ENCODE peak calls at places on chromosomes 4 and X, in seven cellular contexts. U is heart left ventricle, V is left ventricle myocardium inferior, A is vagina, Y is lung, T is tibial nerve, R is RWPE2. H is an unnamed sample.

GRCh38 chrX:51215266-51215665 is 117.4 kb upstream of the NUDT10 start:
- DNase-seq in U (no peak), V (no peak), A (no peak), Y (no peak), T (no peak), R (no peak), H (peak; percentile 45)

GRCh38 chr4:184102488-184102887 is 115.2 kb downstream of the ENPP6 start:
- DNase-seq in U (no peak), V (no peak), A (no peak), Y (no peak), T (no peak), R (no peak), H (peak; percentile 62)

GRCh38 chrX:150475466-150475865 is 93.0 kb upstream of the MTM1 start:
- DNase-seq in U (no peak), V (no peak), A (no peak), Y (no peak), T (no peak), R (no peak), H (no peak)

GRCh38 chrX:24260827-24261550 is 52.9 kb downstream of the SUPT20HL2 start:
- DNase-seq in U (no peak), V (no peak), A (no peak), Y (no peak), T (no peak), R (no peak), H (no peak)

GRCh38 chr4:3720461-3720860 is 45.7 kb upstream of the ADRA2C start:
- DNase-seq in U (no peak), V (no peak), A (no peak), Y (no peak), T (no peak), R (no peak), H (no peak)

GRCh38 chrX:153625271-153626024 is 21.6 kb upstream of the DUSP9 start:
- DNase-seq in U (peak; percentile 10), V (no peak), A (no peak), Y (no peak), T (no peak), R (no peak), H (no peak)

GRCh38 chr4:129900430-129900953 is 804.5 kb downstream of the C4orf33 start:
- DNase-seq in U (no peak), V (no peak), A (no peak), Y (no peak), T (no peak), R (no peak), H (no peak)

GRCh38 chr4:26217961-26218676 is 102.7 kb upstream of the RBPJ start:
- DNase-seq in U (peak; percentile 28), V (no peak), A (no peak), Y (no peak), T (peak; percentile 15), R (no peak), H (peak; percentile 60)

GRCh38 chr4:122873146-122873545 is 46.5 kb downstream of the FGF2 start:
- DNase-seq in U (no peak), V (no peak), A (no peak), Y (no peak), T (no peak), R (no peak), H (no peak)

GRCh38 chr4:158652920-158653319 is 18.8 kb downstream of the C4orf46 start:
- DNase-seq in U (no peak), V (no peak), A (no peak), Y (no peak), T (no peak), R (no peak), H (no peak)
- H3K4me3 ChIP-seq in U (no peak overlapping the region), V (no peak overlapping the region), A (no peak overlapping the region), Y (no peak overlapping the region), T (no peak overlapping the region), R (no peak overlapping the region), H (no peak overlapping the region)

GRCh38 chr4:118752551-118752950 is 67.4 kb downstream of the METTL14 start:
- DNase-seq in U (no peak), V (no peak), A (no peak), Y (no peak), T (no peak), R (no peak), H (no peak)
- H3K4me1 ChIP-seq in U (peaks cover 86% of the 10 kb centered on the region), V (peaks cover 92% of the 10 kb centered on the region), A (peaks cover 63% of the 10 kb centered on the region), Y (no peaks in the 10 kb centered on the region), T (peaks cover 3% of the 10 kb centered on the region), R (no peaks in the 10 kb centered on the region), H (no peaks in the 10 kb centered on the region)

DNA sequence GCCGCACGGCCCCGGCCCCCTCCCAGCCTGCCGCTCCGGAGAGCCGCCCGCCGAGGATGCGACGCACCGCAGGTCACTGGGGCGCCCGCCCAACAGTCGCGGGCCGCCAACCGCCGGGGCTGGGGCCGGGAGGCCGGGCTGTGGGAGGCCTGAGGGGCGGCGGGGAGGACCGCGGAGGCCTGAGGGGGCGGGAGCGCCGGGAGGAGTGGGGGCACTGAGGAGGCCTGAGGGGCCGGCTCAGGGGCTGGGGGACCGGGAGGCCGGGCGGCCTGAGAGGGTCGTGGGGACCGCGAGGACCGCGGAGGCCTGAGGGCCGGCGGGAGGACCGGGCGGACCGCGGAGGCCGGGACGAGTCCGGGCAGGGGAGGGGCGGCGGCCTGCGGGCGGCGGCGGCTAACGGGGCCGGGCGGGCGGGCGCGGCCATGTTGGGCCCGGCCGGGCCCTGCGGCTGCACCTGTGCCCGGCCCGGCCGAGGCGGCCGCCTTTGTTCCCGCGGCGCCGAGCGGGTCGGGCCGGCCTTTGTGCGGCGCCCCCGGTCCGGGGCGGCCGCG is 353 bp downstream of the NSD2 start:
- DNase-seq in U (peak; percentile 40), V (no peak), A (no peak), Y (no peak), T (no peak), R (no peak), H (peak; percentile 77)
- H3K4me3 ChIP-seq in U (peak overlapping the region; percentile 90), V (peak overlapping the region; percentile 92), A (peak overlapping the region; percentile 70), Y (peak overlapping the region; percentile 88), T (peak overlapping the region; percentile 94), R (peak overlapping the region; percentile 91), H (peak overlapping the region; percentile 99)

GRCh38 chr4:2574863-2575262 is 38.4 kb downstream of the FAM193A start:
- DNase-seq in U (no peak), V (no peak), A (no peak), Y (no peak), T (no peak), R (no peak), H (no peak)
- H3K4me1 ChIP-seq in U (peaks cover 35% of the 10 kb centered on the region), V (peaks cover 48% of the 10 kb centered on the region), A (peaks cover 51% of the 10 kb centered on the region), Y (peaks cover 15% of the 10 kb centered on the region), T (no peaks in the 10 kb centered on the region), R (no peaks in the 10 kb centered on the region), H (no peaks in the 10 kb centered on the region)

GRCh38 chrX:443676-444210 is 57.0 kb upstream of the PPP2R3B start:
- DNase-seq in U (no peak), V (no peak), A (no peak), Y (no peak), T (no peak), R (no peak), H (no peak)

GRCh38 chrX:447052-447451 is 60.3 kb upstream of the PPP2R3B start:
- DNase-seq in U (no peak), V (no peak), A (no peak), Y (no peak), T (no peak), R (peak; percentile 27), H (no peak)

GRCh38 chrX:446243-446642 is 59.5 kb upstream of the PPP2R3B start:
- DNase-seq in U (no peak), V (no peak), A (no peak), Y (no peak), T (no peak), R (no peak), H (peak; percentile 90)

GRCh38 chrX:444305-444704 is 57.6 kb upstream of the PPP2R3B start:
- DNase-seq in U (no peak), V (no peak), A (no peak), Y (no peak), T (no peak), R (no peak), H (no peak)

DNA sequence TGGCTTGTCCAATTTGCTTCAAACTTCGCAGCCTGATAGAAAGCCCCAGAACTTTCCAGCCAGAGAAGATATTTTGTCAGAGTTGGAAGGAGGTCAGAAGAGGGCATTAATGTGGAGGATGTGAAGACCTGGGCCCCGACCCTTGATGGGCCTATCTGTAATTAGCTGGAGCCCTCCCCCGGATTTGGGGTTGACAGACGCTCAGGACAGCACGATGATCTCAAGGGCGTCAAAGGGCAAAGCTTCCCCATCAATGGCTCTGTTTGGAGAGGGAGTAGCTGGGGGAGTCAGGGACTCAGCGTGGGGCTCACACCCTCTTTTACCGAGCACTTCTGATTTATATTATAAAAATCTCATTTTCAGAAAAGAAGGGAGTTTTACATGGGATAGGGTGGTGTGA is 59.0 kb upstream of the PPP2R3B start:
- DNase-seq in U (no peak), V (no peak), A (no peak), Y (no peak), T (no peak), R (no peak), H (no peak)
- H3K4me3 ChIP-seq in U (no peak overlapping the region), V (no peak overlapping the region), A (no peak overlapping the region), Y (no peak overlapping the region), T (no peak overlapping the region), R (no peak overlapping the region), H (no peak overlapping the region)

H was measured in endodermal cell.